ENCODE peak calls at places on chromosomes 4 and X, in five cellular contexts. M is A549, A is SW480, W is neural crest cell, S is sciatic nerve. V is an unnamed sample.

GRCh38 chr4:1491630-1492457 is 85.6 kb upstream of the NKX1-1 start:
- DNase-seq in M (no peak), A (no peak), W (no peak), S (peak), V (no peak)

GRCh38 chrX:153411255-153411987 is at the start of gene ZFP92:
- DNase-seq in M (no peak), A (no peak), W (no peak), S (no peak), V (no peak)

GRCh38 chrX:136170109-136170800 is 22.9 kb downstream of the FHL1 start:
- DNase-seq in M (no peak), A (no peak), W (no peak), S (no peak), V (peak)

GRCh38 chr4:26692014-26692726 is 108.3 kb downstream of the TBC1D19 start:
- DNase-seq in M (no peak), A (no peak), W (no peak), S (no peak), V (no peak)

GRCh38 chrX:68692651-68693050 is 45.2 kb downstream of the STARD8 start:
- DNase-seq in M (no peak), A (no peak), W (no peak), S (no peak), V (no peak)

GRCh38 chr4:156329779-156330178 is 376.1 kb upstream of the CTSO start:
- DNase-seq in M (no peak), A (no peak), W (no peak), S (no peak), V (no peak)

GRCh38 chr4:145230726-145231125 is 50.3 kb upstream of the OTUD4 start:
- DNase-seq in M (no peak), A (no peak), W (no peak), S (no peak), V (no peak)

GRCh38 chr4:53905281-53905934 is 159.0 kb downstream of the CHIC2 start:
- DNase-seq in M (no peak), A (no peak), W (no peak), S (no peak), V (no peak)

V was measured in left lobe of liver.